ENCODE peak calls at places on chromosome X, in four cellular contexts. I is PC-3, U is SK-N-SH, C is fibroblast of pulmonary artery. W is an unnamed sample.

GRCh38 chrX:136291824-136292223 is 8.9 kb upstream of the ADGRG4 start:
- DNase-seq in U (no peak), C (no peak), I (peak; percentile 47), W (no peak)

GRCh38 chrX:22314211-22314610 is 41.5 kb downstream of the CBLL2 start:
- DNase-seq in C (peak; percentile 12), U (no peak), I (peak; percentile 59), W (no peak)

GRCh38 chrX:9682456-9682855 is 83.2 kb downstream of the GPR143 start:
- DNase-seq in I (peak; percentile 24), U (no peak), C (peak; percentile 50), W (no peak)

GRCh38 chrX:3748052-3748559 is 34.7 kb upstream of the PRKX start:
- DNase-seq in U (no peak), C (no peak), I (no peak), W (no peak)

GRCh38 chrX:68018248-68019203 is 414.8 kb downstream of the OPHN1 start:
- DNase-seq in I (peak; percentile 44), C (peak; percentile 40), U (peak; percentile 12), W (peak; percentile 51)

GRCh38 chrX:122046226-122046625 is 998.8 kb downstream of the GLUD2 start:
- DNase-seq in C (peak; percentile 36), U (no peak), I (no peak), W (no peak)

GRCh38 chrX:17527135-17527701 is 152.2 kb downstream of the NHS start:
- DNase-seq in I (peak; percentile 11), U (no peak), C (peak; percentile 16), W (no peak)

GRCh38 chrX:133637765-133638164 is 222.5 kb upstream of the GPC4 start:
- DNase-seq in I (peak; percentile 46), U (no peak), C (no peak), W (no peak)

GRCh38 chrX:133350751-133351150 is 64.5 kb downstream of the GPC4 start:
- DNase-seq in C (peak; percentile 34), U (no peak), I (no peak), W (no peak)

GRCh38 chrX:19869195-19869594 is 18.2 kb downstream of the SH3KBP1 start:
- DNase-seq in U (no peak), I (no peak), C (no peak), W (no peak)

GRCh38 chrX:41661366-41662095 is 27.2 kb upstream of the GPR34 start:
- DNase-seq in U (no peak), C (peak; percentile 26), I (peak; percentile 20), W (no peak)

GRCh38 chrX:145613894-145614293 is 203.7 kb upstream of the SLITRK2 start:
- DNase-seq in U (no peak), C (no peak), I (peak; percentile 3), W (no peak)

GRCh38 chrX:118360429-118361125 is 14.7 kb downstream of the WDR44 start:
- DNase-seq in I (peak; percentile 31), C (peak; percentile 62), U (no peak), W (no peak)

GRCh38 chrX:20857746-20858145 is 516.5 kb upstream of the CNKSR2 start:
- DNase-seq in I (peak; percentile 52), C (peak; percentile 87), U (no peak), W (no peak)

GRCh38 chrX:352582-353314 is 34.0 kb downstream of the PPP2R3B start:
- DNase-seq in C (no peak), U (no peak), I (no peak), W (no peak)

GRCh38 chrX:69195197-69195596 is 29.9 kb upstream of the PJA1 start:
- DNase-seq in I (no peak), C (no peak), U (peak; percentile 46), W (no peak)

GRCh38 chrX:20433376-20433775 is 166.7 kb upstream of the RPS6KA3 start:
- DNase-seq in I (peak; percentile 31), U (no peak), C (no peak), W (no peak)

GRCh38 chrX:23788946-23789345 is 6.0 kb downstream of the SAT1 start:
- DNase-seq in C (no peak), I (no peak), U (no peak), W (no peak)

GRCh38 chrX:101219116-101219839 is at the start of gene DRP2:
- DNase-seq in C (peak; percentile 37), I (peak; percentile 37), U (no peak), W (no peak)

GRCh38 chrX:54980334-54980733 is 13.7 kb downstream of the PFKFB1 start:
- DNase-seq in I (no peak), U (no peak), C (no peak), W (no peak)

GRCh38 chrX:48989483-48989882 is 12.6 kb downstream of the GRIPAP1 start:
- DNase-seq in U (no peak), C (peak; percentile 40), I (no peak), W (no peak)

GRCh38 chrX:101803451-101803850 is 128.4 kb downstream of the ZMAT1 start:
- DNase-seq in U (no peak), C (peak; percentile 22), I (peak; percentile 44), W (no peak)

GRCh38 chrX:47662144-47662657 is 3.2 kb upstream of the UXT start:
- DNase-seq in U (no peak), C (peak; percentile 90), I (peak; percentile 63), W (no peak)

GRCh38 chrX:70434352-70434866 is 10.2 kb upstream of the DLG3 start:
- DNase-seq in U (peak; percentile 93), C (peak; percentile 73), I (peak; percentile 89), W (peak; percentile 83)

GRCh38 chrX:109294097-109294815 is 187.6 kb downstream of the GUCY2F start:
- DNase-seq in I (no peak), U (no peak), C (peak; percentile 8), W (no peak)

GRCh38 chrX:154372612-154373022 is 1.8 kb downstream of the FLNA start:
- DNase-seq in U (no peak), I (no peak), C (no peak), W (no peak)

GRCh38 chrX:136812286-136812685 is 31.6 kb upstream of the ARHGEF6 start:
- DNase-seq in I (no peak), C (peak; percentile 31), U (no peak), W (no peak)

GRCh38 chrX:74606342-74606741 is 8.1 kb downstream of the RLIM start:
- DNase-seq in U (no peak), I (no peak), C (no peak), W (no peak)

GRCh38 chrX:45266456-45266855 is 65.8 kb upstream of the DIPK2B start:
- DNase-seq in I (no peak), U (no peak), C (no peak), W (no peak)

GRCh38 chrX:79270401-79270800 is 96.7 kb downstream of the ITM2A start:
- DNase-seq in I (no peak), C (peak; percentile 8), U (no peak), W (peak; percentile 38)

GRCh38 chrX:1894656-1895055 is 279.8 kb downstream of the ASMT start:
- DNase-seq in I (no peak), U (no peak), C (no peak), W (peak; percentile 43)

GRCh38 chrX:130086414-130087207 is 23.7 kb downstream of the ELF4 start:
- DNase-seq in I (no peak), C (no peak), U (no peak), W (no peak)

GRCh38 chrX:20418379-20418778 is 151.7 kb upstream of the RPS6KA3 start:
- DNase-seq in I (no peak), U (no peak), C (no peak), W (no peak)

GRCh38 chrX:138127314-138127713 is 561.4 kb downstream of the ZIC3 start:
- DNase-seq in C (no peak), U (no peak), I (peak; percentile 89), W (no peak)

GRCh38 chrX:23383411-23383810 is 48.8 kb downstream of the PTCHD1 start:
- DNase-seq in U (no peak), C (peak; percentile 30), I (peak; percentile 50), W (no peak)

GRCh38 chrX:46730765-46731164 is 28.2 kb downstream of the SLC9A7 start:
- DNase-seq in I (peak; percentile 70), U (no peak), C (no peak), W (no peak)

GRCh38 chrX:106331606-106332005 is 163.5 kb downstream of the PWWP3B start:
- DNase-seq in U (no peak), C (no peak), I (no peak), W (no peak)

DNA sequence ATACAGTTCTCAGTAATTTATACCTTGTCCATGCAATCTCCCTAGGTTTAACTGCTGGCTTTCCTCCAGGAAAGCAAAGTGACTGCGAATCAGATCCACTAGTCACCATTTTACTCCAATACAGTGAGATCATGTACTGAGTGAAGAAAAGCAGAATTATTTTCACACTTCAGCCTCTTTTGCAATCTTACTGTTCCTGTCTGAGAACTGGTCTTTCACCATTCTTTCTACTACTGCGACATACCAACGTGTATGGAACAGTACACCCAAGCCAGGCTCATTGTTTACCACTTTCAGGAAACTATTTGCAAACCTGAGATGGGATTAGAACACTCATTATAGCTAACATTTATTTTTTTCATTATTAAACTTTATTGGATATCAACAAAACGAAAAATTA is 8.0 kb upstream of the MSL3 start:
- DNase-seq in C (peak; percentile 21), U (no peak), I (peak; percentile 34), W (no peak)
- TF ChIP-seq CTCF in C (no peak), U (no peak), I (no peak), W (no peak)

GRCh38 chrX:39767446-39767845 is 330.3 kb downstream of the BCOR start:
- DNase-seq in U (no peak), C (no peak), I (no peak), W (no peak)
- TF ChIP-seq CTCF in U (no peak), C (no peak), I (no peak), W (no peak)

GRCh38 chrX:81414630-81415029 is 212.7 kb downstream of the SH3BGRL start:
- DNase-seq in I (peak; percentile 38), U (no peak), C (peak; percentile 0), W (no peak)
- TF ChIP-seq CTCF in I (peak; percentile 50), U (peak; percentile 36), C (no peak), W (no peak)

GRCh38 chrX:111854778-111855490 is 21.0 kb upstream of the TRPC5OS start:
- DNase-seq in U (peak; percentile 4), I (no peak), C (no peak), W (no peak)
- TF ChIP-seq CTCF in U (no peak), I (no peak), C (no peak), W (no peak)

DNA sequence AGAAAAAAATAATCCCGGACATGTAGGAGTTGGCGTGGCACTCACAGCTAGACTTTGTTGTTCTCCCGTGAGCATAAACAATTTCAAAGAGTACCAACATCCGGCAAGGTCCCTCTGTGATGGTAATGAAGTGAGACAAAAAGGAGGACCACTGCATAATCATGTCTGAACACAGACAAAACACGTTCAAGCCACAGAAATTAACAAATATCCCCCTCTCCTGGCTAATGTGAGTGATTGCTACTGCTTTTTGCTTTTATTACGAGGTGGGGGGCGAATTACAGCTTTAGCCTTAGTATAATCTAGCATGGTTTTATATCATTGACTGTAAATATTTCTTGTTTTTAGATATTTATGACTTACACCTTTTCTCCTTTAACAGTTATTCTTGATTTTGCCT is 118.5 kb downstream of the PLS3 start:
- DNase-seq in U (peak; percentile 61), C (peak; percentile 53), I (peak; percentile 56), W (no peak)
- TF ChIP-seq CTCF in U (peak; percentile 61), C (peak; percentile 49), I (peak; percentile 69), W (no peak)

GRCh38 chrX:131752493-131753198 is 208.8 kb downstream of the OR13H1 start:
- DNase-seq in C (no peak), I (peak; percentile 60), U (peak; percentile 14), W (no peak)

GRCh38 chrX:131746491-131746968 is 202.7 kb downstream of the OR13H1 start:
- DNase-seq in I (peak; percentile 91), U (peak; percentile 62), C (no peak), W (no peak)

GRCh38 chrX:131745942-131746489 is 202.1 kb downstream of the OR13H1 start:
- DNase-seq in C (no peak), I (peak; percentile 4), U (no peak), W (no peak)

GRCh38 chrX:131747173-131747572 is 203.3 kb downstream of the OR13H1 start:
- DNase-seq in C (no peak), I (peak; percentile 91), U (peak; percentile 39), W (no peak)
- TF ChIP-seq CTCF in C (no peak), I (peak; percentile 69), U (peak; percentile 65), W (no peak)

W was measured in glutamatergic neuron.